ENCODE peak calls at places on chromosome 2, in six cellular contexts. One of them, this sample, is unnamed.

GRCh38 chr2:239853121-239853520 is 172.0 kb downstream of the NDUFA10 start:
- DNase-seq in AG10803: no peak
- DNase-seq in GM06990: no peak
- DNase-seq in adrenal gland: no peak
- DNase-seq in lower lobe of right lung: no peak
- DNase-seq in neural progenitor cell: no peak
- DNase-seq in this sample: no peak

GRCh38 chr2:27448381-27448780 is 6.2 kb downstream of the KRTCAP3 start:
- DNase-seq in AG10803: no peak
- DNase-seq in GM06990: no peak
- DNase-seq in adrenal gland: no peak
- DNase-seq in lower lobe of right lung: no peak
- DNase-seq in neural progenitor cell: no peak
- DNase-seq in this sample: no peak

GRCh38 chr2:109065335-109065734 is 63.7 kb upstream of the SH3RF3 start:
- DNase-seq in AG10803: no peak
- DNase-seq in GM06990: no peak
- DNase-seq in adrenal gland: peak
- DNase-seq in lower lobe of right lung: no peak
- DNase-seq in neural progenitor cell: no peak
- DNase-seq in this sample: no peak

GRCh38 chr2:150097891-150098595 is 389.4 kb downstream of the RND3 start:
- DNase-seq in AG10803: peak
- DNase-seq in GM06990: no peak
- DNase-seq in adrenal gland: no peak
- DNase-seq in lower lobe of right lung: no peak
- DNase-seq in neural progenitor cell: no peak
- DNase-seq in this sample: no peak

GRCh38 chr2:20917287-20917660 is 94.4 kb upstream of the LDAH start:
- DNase-seq in AG10803: no peak
- DNase-seq in GM06990: no peak
- DNase-seq in adrenal gland: no peak
- DNase-seq in lower lobe of right lung: no peak
- DNase-seq in neural progenitor cell: no peak
- DNase-seq in this sample: no peak

GRCh38 chr2:73993799-73994543 is 9.3 kb downstream of the TET3 start:
- DNase-seq in AG10803: no peak
- DNase-seq in GM06990: no peak
- DNase-seq in adrenal gland: no peak
- DNase-seq in lower lobe of right lung: no peak
- DNase-seq in neural progenitor cell: no peak
- DNase-seq in this sample: no peak

GRCh38 chr2:217989221-217989948 is 13.4 kb downstream of the TNS1 start:
- DNase-seq in AG10803: no peak
- DNase-seq in GM06990: no peak
- DNase-seq in adrenal gland: no peak
- DNase-seq in lower lobe of right lung: no peak
- DNase-seq in neural progenitor cell: no peak
- DNase-seq in this sample: no peak

GRCh38 chr2:171479154-171479814 is 43.0 kb upstream of the CYBRD1 start:
- DNase-seq in AG10803: no peak
- DNase-seq in GM06990: peak
- DNase-seq in adrenal gland: no peak
- DNase-seq in lower lobe of right lung: no peak
- DNase-seq in neural progenitor cell: no peak
- DNase-seq in this sample: no peak

GRCh38 chr2:106581755-106582430 is 94.7 kb downstream of the CD8B2 start:
- DNase-seq in AG10803: peak
- DNase-seq in GM06990: peak
- DNase-seq in adrenal gland: peak
- DNase-seq in lower lobe of right lung: peak
- DNase-seq in neural progenitor cell: peak
- DNase-seq in this sample: peak

GRCh38 chr2:157841485-157841884 is 34.6 kb downstream of the ACVR1 start:
- DNase-seq in AG10803: no peak
- DNase-seq in GM06990: no peak
- DNase-seq in adrenal gland: no peak
- DNase-seq in lower lobe of right lung: no peak
- DNase-seq in neural progenitor cell: no peak
- DNase-seq in this sample: no peak

GRCh38 chr2:157842106-157842879 is 33.8 kb downstream of the ACVR1 start:
- DNase-seq in AG10803: no peak
- DNase-seq in GM06990: no peak
- DNase-seq in adrenal gland: no peak
- DNase-seq in lower lobe of right lung: no peak
- DNase-seq in neural progenitor cell: no peak
- DNase-seq in this sample: no peak

GRCh38 chr2:157839822-157840221 is 36.3 kb downstream of the ACVR1 start:
- DNase-seq in AG10803: no peak
- DNase-seq in GM06990: no peak
- DNase-seq in adrenal gland: no peak
- DNase-seq in lower lobe of right lung: no peak
- DNase-seq in neural progenitor cell: peak
- DNase-seq in this sample: no peak

GRCh38 chr2:157839162-157839801 is 36.8 kb downstream of the ACVR1 start:
- DNase-seq in AG10803: peak
- DNase-seq in GM06990: no peak
- DNase-seq in adrenal gland: peak
- DNase-seq in lower lobe of right lung: no peak
- DNase-seq in neural progenitor cell: peak
- DNase-seq in this sample: peak

DNA sequence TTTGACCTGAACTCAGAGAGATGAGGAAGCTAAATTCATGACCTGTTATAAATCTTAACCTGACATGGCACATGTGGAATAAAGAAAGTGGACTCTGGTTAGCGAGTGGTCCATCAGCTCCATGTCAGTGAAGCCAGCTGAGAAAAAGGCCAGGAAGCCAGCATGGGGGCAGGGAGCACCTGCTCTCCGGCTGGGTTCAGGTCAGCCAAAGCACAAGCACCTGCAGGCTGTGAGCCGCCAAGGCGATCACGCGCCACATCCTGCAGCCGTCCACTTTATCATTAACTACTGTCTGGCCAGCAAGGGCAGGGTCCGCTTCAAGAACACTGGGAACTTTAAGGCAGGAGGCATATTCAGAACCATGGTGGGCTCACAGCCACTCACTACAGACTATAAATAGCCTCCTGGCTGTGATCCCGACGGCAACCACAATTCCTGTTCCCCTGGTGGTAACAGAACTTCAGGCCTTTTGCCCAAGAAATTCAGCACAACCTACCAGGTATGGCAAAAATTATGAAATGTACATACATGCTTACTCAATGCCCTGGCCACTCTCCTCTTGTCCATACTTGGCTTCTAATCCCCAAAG is 35.5 kb downstream of the ACVR1 start:
- DNase-seq in AG10803: no peak
- DNase-seq in GM06990: no peak
- DNase-seq in adrenal gland: no peak
- DNase-seq in lower lobe of right lung: peak
- DNase-seq in neural progenitor cell: no peak
- DNase-seq in this sample: no peak
- TF ChIP-seq CTCF in AG10803: peak
- TF ChIP-seq CTCF in GM06990: no peak
- TF ChIP-seq CTCF in adrenal gland: no peak
- TF ChIP-seq CTCF in lower lobe of right lung: no peak
- TF ChIP-seq CTCF in neural progenitor cell: no peak
- TF ChIP-seq CTCF in this sample: no peak

GRCh38 chr2:187575081-187576067 is 21.1 kb upstream of the TFPI start:
- DNase-seq in AG10803: peak
- DNase-seq in GM06990: no peak
- DNase-seq in adrenal gland: no peak
- DNase-seq in lower lobe of right lung: no peak
- DNase-seq in neural progenitor cell: no peak
- DNase-seq in this sample: peak

GRCh38 chr2:187576906-187577305 is 22.7 kb upstream of the TFPI start:
- DNase-seq in AG10803: no peak
- DNase-seq in GM06990: no peak
- DNase-seq in adrenal gland: no peak
- DNase-seq in lower lobe of right lung: no peak
- DNase-seq in neural progenitor cell: peak
- DNase-seq in this sample: no peak

GRCh38 chr2:187577310-187577709 is 23.1 kb upstream of the TFPI start:
- DNase-seq in AG10803: no peak
- DNase-seq in GM06990: no peak
- DNase-seq in adrenal gland: no peak
- DNase-seq in lower lobe of right lung: no peak
- DNase-seq in neural progenitor cell: peak
- DNase-seq in this sample: no peak

GRCh38 chr2:187569571-187569970 is 15.3 kb upstream of the TFPI start:
- DNase-seq in AG10803: no peak
- DNase-seq in GM06990: no peak
- DNase-seq in adrenal gland: no peak
- DNase-seq in lower lobe of right lung: no peak
- DNase-seq in neural progenitor cell: no peak
- DNase-seq in this sample: no peak

GRCh38 chr2:187573722-187574121 is 19.5 kb upstream of the TFPI start:
- DNase-seq in AG10803: no peak
- DNase-seq in GM06990: no peak
- DNase-seq in adrenal gland: no peak
- DNase-seq in lower lobe of right lung: no peak
- DNase-seq in neural progenitor cell: no peak
- DNase-seq in this sample: no peak
- H3K4me3 ChIP-seq in AG10803: no peak
- H3K4me3 ChIP-seq in GM06990: no peak
- H3K4me3 ChIP-seq in adrenal gland: no peak
- H3K4me3 ChIP-seq in lower lobe of right lung: no peak
- H3K4me3 ChIP-seq in neural progenitor cell: no peak
- H3K4me3 ChIP-seq in this sample: no peak

GRCh38 chr2:42770288-42771131 is 6.6 kb upstream of the OXER1 start:
- DNase-seq in AG10803: peak
- DNase-seq in GM06990: no peak
- DNase-seq in adrenal gland: peak
- DNase-seq in lower lobe of right lung: peak
- DNase-seq in neural progenitor cell: peak
- DNase-seq in this sample: no peak
- TF ChIP-seq CTCF in AG10803: peak
- TF ChIP-seq CTCF in GM06990: peak
- TF ChIP-seq CTCF in adrenal gland: peak
- TF ChIP-seq CTCF in lower lobe of right lung: peak
- TF ChIP-seq CTCF in neural progenitor cell: peak
- TF ChIP-seq CTCF in this sample: peak

GRCh38 chr2:66445781-66446177 is 10.9 kb downstream of the MEIS1 start:
- DNase-seq in AG10803: peak
- DNase-seq in GM06990: no peak
- DNase-seq in adrenal gland: peak
- DNase-seq in lower lobe of right lung: peak
- DNase-seq in neural progenitor cell: peak
- DNase-seq in this sample: peak
- H3K4me3 ChIP-seq in AG10803: peak
- H3K4me3 ChIP-seq in GM06990: no peak
- H3K4me3 ChIP-seq in adrenal gland: peak
- H3K4me3 ChIP-seq in lower lobe of right lung: peak
- H3K4me3 ChIP-seq in neural progenitor cell: peak
- H3K4me3 ChIP-seq in this sample: peak

DNA sequence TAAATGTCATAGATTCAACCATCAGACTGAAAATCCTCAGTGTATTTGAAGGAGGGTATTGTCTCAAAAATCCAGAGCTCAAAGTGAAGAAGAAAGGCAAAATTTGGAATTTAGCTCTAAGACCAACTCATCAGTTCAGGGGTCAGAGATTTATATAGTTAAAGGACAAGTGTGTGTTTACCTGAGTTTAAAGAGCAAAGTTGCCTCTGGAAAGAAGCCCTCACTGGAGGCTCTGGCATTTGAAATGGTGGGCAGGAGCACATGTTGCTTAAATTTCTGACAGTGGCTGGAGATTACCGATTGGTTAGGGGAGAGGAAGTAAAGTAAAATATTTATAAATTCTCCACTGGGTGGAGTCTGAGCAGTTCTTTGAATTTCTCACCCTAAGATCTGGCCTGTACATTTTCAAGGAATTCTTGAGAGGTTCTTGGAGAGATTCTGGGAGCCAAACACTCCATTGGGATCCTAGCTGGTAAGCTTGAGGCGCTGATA is at the start of gene KYNU:
- DNase-seq in AG10803: no peak
- DNase-seq in GM06990: no peak
- DNase-seq in adrenal gland: no peak
- DNase-seq in lower lobe of right lung: no peak
- DNase-seq in neural progenitor cell: no peak
- DNase-seq in this sample: peak
- TF ChIP-seq CTCF in AG10803: no peak
- TF ChIP-seq CTCF in GM06990: peak
- TF ChIP-seq CTCF in adrenal gland: peak
- TF ChIP-seq CTCF in lower lobe of right lung: peak
- TF ChIP-seq CTCF in neural progenitor cell: no peak
- TF ChIP-seq CTCF in this sample: no peak

GRCh38 chr2:160666019-160666676 is 172.5 kb upstream of the RBMS1 start:
- DNase-seq in AG10803: peak
- DNase-seq in GM06990: peak
- DNase-seq in adrenal gland: no peak
- DNase-seq in lower lobe of right lung: no peak
- DNase-seq in neural progenitor cell: no peak
- DNase-seq in this sample: peak
- H3K4me3 ChIP-seq in AG10803: peak
- H3K4me3 ChIP-seq in GM06990: no peak
- H3K4me3 ChIP-seq in adrenal gland: no peak
- H3K4me3 ChIP-seq in lower lobe of right lung: no peak
- H3K4me3 ChIP-seq in neural progenitor cell: no peak
- H3K4me3 ChIP-seq in this sample: peak

DNA sequence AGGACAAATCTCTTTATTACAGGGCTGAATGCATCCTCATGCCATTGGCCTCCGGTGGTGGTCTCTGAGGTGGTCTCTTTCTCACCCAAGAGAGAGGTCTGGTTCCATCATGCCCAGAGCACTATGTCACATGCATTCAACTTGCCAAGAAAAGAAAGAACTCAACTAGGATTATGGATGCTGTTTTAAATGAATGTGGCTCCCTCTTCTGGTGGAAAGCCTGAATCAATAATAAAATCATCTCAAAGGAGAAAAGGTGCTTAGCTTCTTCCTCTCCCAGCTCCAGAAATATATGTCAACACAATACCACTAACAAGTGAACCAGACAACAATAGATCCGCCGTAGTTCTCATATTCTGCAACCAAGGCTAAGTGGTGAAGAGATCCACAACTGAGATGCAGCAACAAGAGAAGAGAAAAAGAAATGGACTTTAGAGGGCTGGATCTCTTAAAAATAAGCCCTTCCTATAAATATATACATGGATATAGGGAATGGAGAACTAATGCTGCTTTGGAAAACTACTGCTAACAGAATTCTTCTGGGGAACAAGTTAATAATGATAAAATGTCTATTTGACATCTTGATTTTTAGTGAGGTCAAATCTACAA is 396.8 kb downstream of the NCKAP5 start:
- DNase-seq in AG10803: peak
- DNase-seq in GM06990: no peak
- DNase-seq in adrenal gland: no peak
- DNase-seq in lower lobe of right lung: no peak
- DNase-seq in neural progenitor cell: peak
- DNase-seq in this sample: peak
- TF ChIP-seq CTCF in AG10803: peak
- TF ChIP-seq CTCF in GM06990: peak
- TF ChIP-seq CTCF in adrenal gland: peak
- TF ChIP-seq CTCF in lower lobe of right lung: peak
- TF ChIP-seq CTCF in neural progenitor cell: peak
- TF ChIP-seq CTCF in this sample: peak

GRCh38 chr2:39252888-39253518 is 9.2 kb upstream of the CDKL4 start:
- DNase-seq in AG10803: no peak
- DNase-seq in GM06990: no peak
- DNase-seq in adrenal gland: no peak
- DNase-seq in lower lobe of right lung: no peak
- DNase-seq in neural progenitor cell: no peak
- DNase-seq in this sample: no peak
- H3K4me3 ChIP-seq in AG10803: no peak
- H3K4me3 ChIP-seq in GM06990: no peak
- H3K4me3 ChIP-seq in adrenal gland: no peak
- H3K4me3 ChIP-seq in lower lobe of right lung: no peak
- H3K4me3 ChIP-seq in neural progenitor cell: no peak
- H3K4me3 ChIP-seq in this sample: no peak

This sample was measured in foreskin fibroblast.